ENCODE peak calls at places on chromosomes 16 and 17, in five cellular contexts. O is NB4, Q is brain microvascular endothelial cell, B is AG10803, E is lower leg skin. W is an unnamed sample.

GRCh38 chr16:49019826-49020401 is 261.7 kb downstream of the CBLN1 start:
- DNase-seq in B (no peak), O (no peak), Q (no peak), E (peak; percentile 40), W (no peak)

GRCh38 chr17:63498621-63499195 is 21.8 kb downstream of the ACE start:
- DNase-seq in B (peak; percentile 91), Q (no peak), E (no peak), O (no peak), W (peak; percentile 68)

GRCh38 chr17:34764716-34765115 is 185.3 kb downstream of the TMEM132E start:
- DNase-seq in B (no peak), Q (no peak), O (no peak), E (peak; percentile 28), W (no peak)

GRCh38 chr16:17474037-17474436 is 3.3 kb upstream of the XYLT1 start:
- DNase-seq in B (no peak), E (peak; percentile 85), Q (no peak), O (peak; percentile 96), W (no peak)

GRCh38 chr16:4664538-4665418 is 28.6 kb upstream of the NUDT16L1 start:
- DNase-seq in E (no peak), Q (no peak), B (no peak), O (peak; percentile 84), W (no peak)

GRCh38 chr17:43028221-43028861 is 3.3 kb downstream of the RND2 start:
- DNase-seq in Q (no peak), E (no peak), B (no peak), O (no peak), W (no peak)

GRCh38 chr17:2803971-2804370 is 7.7 kb downstream of the RAP1GAP2 start:
- DNase-seq in B (no peak), E (no peak), O (no peak), Q (no peak), W (no peak)

GRCh38 chr17:28746611-28747045 is 2.8 kb downstream of the TRAF4 start:
- DNase-seq in O (no peak), Q (no peak), E (no peak), B (no peak), W (no peak)

GRCh38 chr17:5919104-5919503 is 151.1 kb upstream of the WSCD1 start:
- DNase-seq in B (no peak), Q (no peak), E (peak; percentile 21), O (no peak), W (no peak)

GRCh38 chr17:57580055-57580739 is 164.9 kb downstream of the CCDC182 start:
- DNase-seq in Q (no peak), O (no peak), E (no peak), B (no peak), W (no peak)

GRCh38 chr17:82305727-82306300 is 11.6 kb downstream of the CD7 start:
- DNase-seq in O (peak; percentile 59), Q (no peak), E (no peak), B (peak; percentile 30), W (no peak)

GRCh38 chr17:61714300-61714699 is 123.3 kb upstream of the NACA2 start:
- DNase-seq in Q (no peak), E (no peak), B (no peak), O (no peak), W (no peak)

GRCh38 chr17:62661337-62661736 is 33.9 kb downstream of the MRC2 start:
- DNase-seq in O (no peak), Q (no peak), B (no peak), E (no peak), W (no peak)

GRCh38 chr17:77098884-77099545 is 41.8 kb upstream of the SEC14L1 start:
- DNase-seq in E (no peak), Q (peak; percentile 51), B (peak; percentile 88), O (peak; percentile 82), W (peak; percentile 95)

GRCh38 chr16:84166796-84167695 is 19.8 kb downstream of the TAF1C start:
- DNase-seq in O (no peak), Q (no peak), E (no peak), B (no peak), W (no peak)

GRCh38 chr17:37327341-37328090 is 48.3 kb upstream of the C17orf78 start:
- DNase-seq in B (peak; percentile 99), O (no peak), E (no peak), Q (peak; percentile 62), W (peak; percentile 93)

GRCh38 chr17:3512512-3513171 is 36.8 kb downstream of the ASPA start:
- DNase-seq in Q (peak; percentile 31), B (peak; percentile 92), O (no peak), E (peak; percentile 93), W (peak; percentile 83)

GRCh38 chr17:28949185-28950016 is 1.9 kb downstream of the PHF12 start:
- DNase-seq in B (peak; percentile 52), E (peak; percentile 95), Q (peak; percentile 28), O (peak; percentile 79), W (peak; percentile 51)

GRCh38 chr17:41625602-41626001 is 1.2 kb upstream of the KRT17 start:
- DNase-seq in E (no peak), Q (peak; percentile 51), B (no peak), O (peak; percentile 46), W (no peak)

GRCh38 chr17:74749262-74750038 is 1.0 kb downstream of the NHERF1 start:
- DNase-seq in B (no peak), O (peak; percentile 53), E (no peak), Q (no peak), W (no peak)

GRCh38 chr16:84532299-84532724 is 27.9 kb upstream of the MEAK7 start:
- DNase-seq in Q (peak; percentile 77), O (no peak), E (no peak), B (peak; percentile 98), W (peak; percentile 86)

GRCh38 chr17:32305049-32305448 is 36.9 kb downstream of the C17orf75 start:
- DNase-seq in B (no peak), E (no peak), O (no peak), Q (no peak), W (no peak)

GRCh38 chr17:73231363-73231762 is 30.3 kb downstream of the CPSF4L start:
- DNase-seq in O (peak; percentile 42), B (peak; percentile 17), E (no peak), Q (peak; percentile 17), W (peak; percentile 43)

GRCh38 chr17:69757794-69758430 is 317.1 kb upstream of the KCNJ16 start:
- DNase-seq in E (no peak), Q (peak; percentile 47), O (peak; percentile 47), B (peak; percentile 99), W (peak; percentile 94)

GRCh38 chr17:436571-436970 is 84.0 kb upstream of the RPH3AL start:
- DNase-seq in E (no peak), B (no peak), O (no peak), Q (no peak), W (no peak)

GRCh38 chr17:75168998-75169397 is 13.8 kb downstream of the SUMO2 start:
- DNase-seq in Q (no peak), B (no peak), O (no peak), E (no peak), W (no peak)

GRCh38 chr17:57562231-57562630 is 182.9 kb downstream of the CCDC182 start:
- DNase-seq in Q (no peak), B (no peak), E (no peak), O (no peak), W (no peak)

GRCh38 chr17:46200200-46200599 is 7.0 kb upstream of the KANSL1 start:
- DNase-seq in Q (no peak), E (no peak), O (no peak), B (no peak), W (no peak)

GRCh38 chr16:89189358-89190025 is 10.8 kb downstream of the SLC22A31 start:
- DNase-seq in O (no peak), E (no peak), Q (no peak), B (no peak), W (no peak)

GRCh38 chr16:89190150-89190958 is 10.0 kb downstream of the SLC22A31 start:
- DNase-seq in B (no peak), Q (no peak), O (peak; percentile 12), E (no peak), W (no peak)

GRCh38 chr16:89193021-89193575 is 7.2 kb downstream of the SLC22A31 start:
- DNase-seq in E (no peak), O (peak; percentile 91), Q (peak; percentile 63), B (peak; percentile 93), W (no peak)

GRCh38 chr16:89191901-89192184 is 8.5 kb downstream of the SLC22A31 start:
- DNase-seq in B (no peak), E (no peak), Q (no peak), O (no peak), W (no peak)

DNA sequence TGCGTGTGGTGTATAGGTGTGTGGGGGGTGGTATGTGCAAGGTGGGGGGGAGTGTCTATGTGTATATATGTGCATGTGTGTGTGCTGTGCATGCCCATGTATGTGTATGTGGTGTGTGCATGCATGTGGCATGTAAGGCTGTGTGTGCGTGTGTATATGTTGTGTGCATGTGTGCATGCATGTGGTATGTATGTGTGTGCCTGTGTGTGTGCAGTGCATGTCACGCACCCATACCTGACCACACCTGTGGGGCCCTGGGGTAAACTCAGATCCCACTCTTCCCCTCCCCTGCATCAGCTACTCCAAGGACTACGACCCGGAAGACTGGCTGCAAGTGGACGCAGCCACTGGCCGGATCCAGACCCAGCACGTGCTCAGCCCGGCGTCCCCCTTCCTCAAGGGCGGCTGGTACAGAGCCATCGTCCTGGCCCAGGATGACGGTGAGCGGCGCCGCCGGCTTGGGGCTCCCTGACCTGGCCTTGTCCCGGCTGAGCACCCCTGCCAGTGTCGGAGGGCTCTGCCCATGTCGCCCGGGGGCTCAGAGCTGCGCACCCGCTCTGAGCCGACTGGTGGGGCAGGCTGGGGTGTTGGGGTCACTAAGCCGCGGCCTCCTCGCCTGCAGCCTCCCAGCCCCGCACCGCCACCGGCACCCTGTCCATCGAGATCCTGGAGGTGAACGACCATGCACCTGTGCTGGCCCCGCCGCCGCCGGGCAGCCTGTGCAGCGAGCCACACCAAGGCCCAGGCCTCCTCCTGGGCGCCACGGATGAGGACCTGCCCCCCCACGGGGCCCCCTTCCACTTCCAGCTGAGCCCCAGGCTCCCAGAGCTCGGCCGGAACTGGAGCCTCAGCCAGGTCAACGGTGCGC is 9.1 kb downstream of the SLC22A31 start:
- DNase-seq in B (no peak), E (no peak), O (peak; percentile 16), Q (no peak), W (no peak)
- H3K4me3 ChIP-seq in B (peak overlapping the region; percentile 55), E (no peak overlapping the region), O (no peak overlapping the region), Q (no peak overlapping the region), W (no peak overlapping the region)

GRCh38 chr16:73053379-73054130 is 5.6 kb upstream of the ZFHX3 start:
- DNase-seq in E (no peak), O (no peak), Q (peak; percentile 73), B (no peak), W (peak; percentile 78)

GRCh38 chr16:73053038-73053378 is 5.1 kb upstream of the ZFHX3 start:
- DNase-seq in E (no peak), B (no peak), Q (no peak), O (no peak), W (no peak)

GRCh38 chr16:73054732-73055481 is 7.0 kb upstream of the ZFHX3 start:
- DNase-seq in B (peak; percentile 69), O (peak; percentile 47), Q (no peak), E (no peak), W (peak; percentile 67)

GRCh38 chr16:73052441-73053030 is 4.6 kb upstream of the ZFHX3 start:
- DNase-seq in B (no peak), O (no peak), E (no peak), Q (no peak), W (no peak)

GRCh38 chr16:73054131-73054496 is 6.2 kb upstream of the ZFHX3 start:
- DNase-seq in E (no peak), O (no peak), B (no peak), Q (no peak), W (no peak)
- TF ChIP-seq CTCF in E (no peak), O (no peak), B (no peak), Q (no peak), W (no peak)

GRCh38 chr17:78918979-78919378 is 6.2 kb downstream of the TIMP2 start:
- DNase-seq in Q (no peak), O (no peak), B (no peak), E (no peak), W (no peak)
- H3K4me3 ChIP-seq in Q (no peak overlapping the region), O (no peak overlapping the region), B (no peak overlapping the region), E (no peak overlapping the region), W (no peak overlapping the region)

GRCh38 chr17:17500999-17501605 is 4.9 kb upstream of the RASD1 start:
- DNase-seq in B (no peak), Q (no peak), E (no peak), O (no peak), W (no peak)
- TF ChIP-seq CTCF in B (no peak), Q (peak; percentile 61), E (no peak), O (no peak), W (no peak)